ENCODE peak calls at places on chromosomes 16 and 17, in six cellular contexts. One of them, this sample, is unnamed.

GRCh38 chr17:50662632-50663225 is 28.0 kb downstream of the ABCC3 start:
- DNase-seq in fibroblast of lung: no peak
- DNase-seq in esophagus squamous epithelium: no peak
- DNase-seq in thoracic aorta: no peak
- DNase-seq in A549: no peak
- DNase-seq in AG04450: no peak
- DNase-seq in this sample: no peak

GRCh38 chr17:30790279-30790678 is 34.2 kb downstream of the CRLF3 start:
- DNase-seq in fibroblast of lung: no peak
- DNase-seq in esophagus squamous epithelium: no peak
- DNase-seq in thoracic aorta: no peak
- DNase-seq in A549: no peak
- DNase-seq in AG04450: no peak
- DNase-seq in this sample: no peak

GRCh38 chr16:49855280-49855821 is 561 bp downstream of the ZNF423 start:
- DNase-seq in fibroblast of lung: peak
- DNase-seq in esophagus squamous epithelium: no peak
- DNase-seq in thoracic aorta: no peak
- DNase-seq in A549: peak
- DNase-seq in AG04450: peak
- DNase-seq in this sample: peak

GRCh38 chr17:74219576-74220133 is 6.3 kb downstream of the TTYH2 start:
- DNase-seq in fibroblast of lung: no peak
- DNase-seq in esophagus squamous epithelium: no peak
- DNase-seq in thoracic aorta: no peak
- DNase-seq in A549: no peak
- DNase-seq in AG04450: no peak
- DNase-seq in this sample: no peak

GRCh38 chr16:12229759-12230594 is 253.4 kb downstream of the SNX29 start:
- DNase-seq in fibroblast of lung: peak
- DNase-seq in esophagus squamous epithelium: no peak
- DNase-seq in thoracic aorta: no peak
- DNase-seq in A549: no peak
- DNase-seq in AG04450: peak
- DNase-seq in this sample: no peak

GRCh38 chr17:72774251-72774650 is 318.2 kb downstream of the SLC39A11 start:
- DNase-seq in fibroblast of lung: no peak
- DNase-seq in esophagus squamous epithelium: no peak
- DNase-seq in thoracic aorta: no peak
- DNase-seq in A549: no peak
- DNase-seq in AG04450: no peak
- DNase-seq in this sample: no peak

GRCh38 chr17:29042679-29043538 is at the start of gene PIPOX:
- DNase-seq in fibroblast of lung: peak
- DNase-seq in esophagus squamous epithelium: no peak
- DNase-seq in thoracic aorta: no peak
- DNase-seq in A549: peak
- DNase-seq in AG04450: no peak
- DNase-seq in this sample: peak

GRCh38 chr17:28661635-28662526 is at the start of the genes SDF2 and SUPT6H:
- DNase-seq in fibroblast of lung: peak
- DNase-seq in esophagus squamous epithelium: peak
- DNase-seq in thoracic aorta: peak
- DNase-seq in A549: peak
- DNase-seq in AG04450: no peak
- DNase-seq in this sample: peak

GRCh38 chr16:85010931-85011845 is at the start of gene ZDHHC7:
- DNase-seq in fibroblast of lung: peak
- DNase-seq in esophagus squamous epithelium: no peak
- DNase-seq in thoracic aorta: peak
- DNase-seq in A549: peak
- DNase-seq in AG04450: peak
- DNase-seq in this sample: peak

GRCh38 chr17:65198653-65199382 is 61.6 kb downstream of the RGS9 start:
- DNase-seq in fibroblast of lung: peak
- DNase-seq in esophagus squamous epithelium: no peak
- DNase-seq in thoracic aorta: no peak
- DNase-seq in A549: peak
- DNase-seq in AG04450: no peak
- DNase-seq in this sample: no peak

GRCh38 chr16:17578921-17579876 is 108.4 kb upstream of the XYLT1 start:
- DNase-seq in fibroblast of lung: peak
- DNase-seq in esophagus squamous epithelium: no peak
- DNase-seq in thoracic aorta: peak
- DNase-seq in A549: peak
- DNase-seq in AG04450: peak
- DNase-seq in this sample: no peak

GRCh38 chr16:86031141-86031678 is 132.2 kb downstream of the IRF8 start:
- DNase-seq in fibroblast of lung: no peak
- DNase-seq in esophagus squamous epithelium: no peak
- DNase-seq in thoracic aorta: no peak
- DNase-seq in A549: no peak
- DNase-seq in AG04450: no peak
- DNase-seq in this sample: no peak

GRCh38 chr17:19344311-19345066 is 18.0 kb downstream of the B9D1 start:
- DNase-seq in fibroblast of lung: no peak
- DNase-seq in esophagus squamous epithelium: no peak
- DNase-seq in thoracic aorta: no peak
- DNase-seq in A549: no peak
- DNase-seq in AG04450: no peak
- DNase-seq in this sample: no peak

GRCh38 chr16:49018259-49018931 is 263.2 kb downstream of the CBLN1 start:
- DNase-seq in fibroblast of lung: no peak
- DNase-seq in esophagus squamous epithelium: no peak
- DNase-seq in thoracic aorta: no peak
- DNase-seq in A549: no peak
- DNase-seq in AG04450: no peak
- DNase-seq in this sample: no peak

GRCh38 chr17:30717290-30718098 is 107.0 kb downstream of the CRLF3 start:
- DNase-seq in fibroblast of lung: no peak
- DNase-seq in esophagus squamous epithelium: no peak
- DNase-seq in thoracic aorta: no peak
- DNase-seq in A549: no peak
- DNase-seq in AG04450: no peak
- DNase-seq in this sample: no peak

GRCh38 chr16:26667271-26667703 is 399.4 kb upstream of the C16orf82 start:
- DNase-seq in fibroblast of lung: no peak
- DNase-seq in esophagus squamous epithelium: no peak
- DNase-seq in thoracic aorta: no peak
- DNase-seq in A549: no peak
- DNase-seq in AG04450: no peak
- DNase-seq in this sample: no peak

GRCh38 chr17:33322063-33322462 is 29.0 kb upstream of the ASIC2 start:
- DNase-seq in fibroblast of lung: peak
- DNase-seq in esophagus squamous epithelium: no peak
- DNase-seq in thoracic aorta: no peak
- DNase-seq in A549: no peak
- DNase-seq in AG04450: no peak
- DNase-seq in this sample: no peak

GRCh38 chr16:10668322-10669045 is 26.2 kb downstream of the TEKT5 start:
- DNase-seq in fibroblast of lung: peak
- DNase-seq in esophagus squamous epithelium: no peak
- DNase-seq in thoracic aorta: no peak
- DNase-seq in A549: peak
- DNase-seq in AG04450: no peak
- DNase-seq in this sample: no peak

GRCh38 chr16:68357521-68357922 is 46.7 kb downstream of the PRMT7 start:
- DNase-seq in fibroblast of lung: no peak
- DNase-seq in esophagus squamous epithelium: no peak
- DNase-seq in thoracic aorta: no peak
- DNase-seq in A549: no peak
- DNase-seq in AG04450: no peak
- DNase-seq in this sample: no peak
- H3K27ac ChIP-seq in fibroblast of lung: no peak
- H3K27ac ChIP-seq in esophagus squamous epithelium: no peak
- H3K27ac ChIP-seq in thoracic aorta: no peak
- H3K27ac ChIP-seq in A549: no peak
- H3K27ac ChIP-seq in AG04450: no peak
- H3K27ac ChIP-seq in this sample: no peak

GRCh38 chr16:69793521-69793920 is 31.4 kb downstream of the WWP2 start:
- DNase-seq in fibroblast of lung: no peak
- DNase-seq in esophagus squamous epithelium: no peak
- DNase-seq in thoracic aorta: no peak
- DNase-seq in A549: no peak
- DNase-seq in AG04450: no peak
- DNase-seq in this sample: no peak
- H3K27ac ChIP-seq in fibroblast of lung: no peak
- H3K27ac ChIP-seq in esophagus squamous epithelium: no peak
- H3K27ac ChIP-seq in thoracic aorta: no peak
- H3K27ac ChIP-seq in A549: no peak
- H3K27ac ChIP-seq in AG04450: no peak
- H3K27ac ChIP-seq in this sample: no peak

DNA sequence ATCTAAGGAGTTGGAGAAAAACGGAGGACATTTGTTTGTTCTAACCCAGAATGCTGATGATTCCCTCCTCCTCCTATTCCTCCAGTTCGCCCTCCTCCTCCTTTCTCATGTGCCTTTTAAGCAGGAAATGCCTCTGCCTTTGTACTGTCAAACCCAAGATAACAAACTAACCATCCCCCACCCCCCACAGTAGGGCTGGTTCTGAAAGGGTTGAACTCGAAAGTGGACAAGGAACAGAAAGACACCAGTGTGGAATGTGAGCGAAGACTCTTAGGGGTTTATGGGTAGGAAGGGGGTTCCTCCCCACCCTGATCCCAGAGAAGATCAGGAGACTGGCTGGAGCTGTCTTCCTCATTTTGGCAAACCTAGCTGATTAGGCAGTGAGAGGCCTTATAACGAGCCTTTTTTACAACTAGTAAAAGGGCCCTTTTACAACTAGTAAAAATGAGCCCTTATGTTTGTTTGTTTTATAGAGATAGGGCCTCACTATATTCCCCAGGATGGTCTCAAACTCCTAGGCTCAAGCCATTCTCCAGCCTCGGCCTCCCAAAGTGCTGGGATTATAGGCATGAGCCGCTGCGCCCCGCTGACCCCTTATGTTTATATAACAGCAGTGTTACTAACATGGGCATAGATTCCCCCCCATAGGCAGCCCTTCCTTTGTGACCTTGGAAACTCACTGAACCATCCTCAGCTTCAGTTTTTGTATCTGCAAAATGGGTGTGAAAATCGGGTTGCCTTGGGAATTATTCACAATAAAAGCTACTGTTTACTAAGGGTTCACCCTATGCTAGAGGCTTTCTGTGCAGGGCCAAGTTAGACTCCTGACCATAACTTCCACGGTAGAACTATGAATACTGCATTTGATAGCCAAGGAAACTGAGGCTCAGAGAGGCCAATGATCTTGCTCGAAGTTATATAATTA is 1.1 kb downstream of the CHD9 start:
- DNase-seq in fibroblast of lung: peak
- DNase-seq in esophagus squamous epithelium: no peak
- DNase-seq in thoracic aorta: no peak
- DNase-seq in A549: peak
- DNase-seq in AG04450: peak
- DNase-seq in this sample: no peak
- H3K27ac ChIP-seq in fibroblast of lung: peak
- H3K27ac ChIP-seq in esophagus squamous epithelium: peak
- H3K27ac ChIP-seq in thoracic aorta: peak
- H3K27ac ChIP-seq in A549: peak
- H3K27ac ChIP-seq in AG04450: peak
- H3K27ac ChIP-seq in this sample: peak

GRCh38 chr17:62760888-62761267 is 47.2 kb downstream of the MARCHF10 start:
- DNase-seq in fibroblast of lung: no peak
- DNase-seq in esophagus squamous epithelium: no peak
- DNase-seq in thoracic aorta: no peak
- DNase-seq in A549: no peak
- DNase-seq in AG04450: no peak
- DNase-seq in this sample: no peak
- H3K27ac ChIP-seq in fibroblast of lung: no peak
- H3K27ac ChIP-seq in esophagus squamous epithelium: no peak
- H3K27ac ChIP-seq in thoracic aorta: no peak
- H3K27ac ChIP-seq in A549: no peak
- H3K27ac ChIP-seq in AG04450: no peak
- H3K27ac ChIP-seq in this sample: no peak

DNA sequence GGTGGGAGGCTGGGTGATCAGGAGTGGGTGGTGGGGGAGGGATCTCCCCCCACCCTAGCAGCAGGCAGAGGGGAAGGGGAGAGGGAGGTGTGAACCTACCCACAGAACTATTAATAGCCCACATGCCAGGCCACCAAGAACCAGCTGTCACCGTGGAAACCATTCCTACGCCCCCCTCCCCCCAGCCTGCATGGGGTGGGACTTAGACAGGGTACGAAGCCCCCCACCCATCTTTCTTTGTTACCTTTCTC is 7.8 kb downstream of the THRA start:
- DNase-seq in fibroblast of lung: no peak
- DNase-seq in esophagus squamous epithelium: no peak
- DNase-seq in thoracic aorta: no peak
- DNase-seq in A549: no peak
- DNase-seq in AG04450: no peak
- DNase-seq in this sample: no peak
- H3K27ac ChIP-seq in fibroblast of lung: no peak
- H3K27ac ChIP-seq in esophagus squamous epithelium: peak
- H3K27ac ChIP-seq in thoracic aorta: peak
- H3K27ac ChIP-seq in A549: peak
- H3K27ac ChIP-seq in AG04450: no peak
- H3K27ac ChIP-seq in this sample: peak